ENCODE peak calls at places on chromosomes 7 and 10, in nine cellular contexts. V is GM23248, N is OCI-LY7, L is GM23338, D is hepatocyte, Z is SK-N-SH, B is MM.1S, G is HCT116, E is PC-3. O is an unnamed sample.

GRCh38 chr10:5975641-5976473 is 1.5 kb downstream of the IL15RA start:
- DNase-seq in V (peak), N (peak), L (no peak), D (no peak), Z (no peak), B (peak), G (no peak), E (no peak), O (no peak)

GRCh38 chr7:4242706-4243105 is 439.4 kb upstream of the FOXK1 start:
- DNase-seq in V (no peak), N (no peak), L (no peak), D (no peak), Z (no peak), B (no peak), G (no peak), E (no peak), O (no peak)

GRCh38 chr7:154873722-154874121 is 129.2 kb downstream of the PAXIP1 start:
- DNase-seq in V (no peak), N (no peak), L (no peak), D (no peak), Z (no peak), B (no peak), G (no peak), E (no peak), O (no peak)

GRCh38 chr10:69884686-69885085 is 83.0 kb downstream of the COL13A1 start:
- DNase-seq in V (no peak), N (no peak), L (no peak), D (no peak), Z (no peak), B (no peak), G (no peak), E (no peak), O (no peak)

GRCh38 chr10:6951771-6952170 is 371.7 kb upstream of the PRKCQ start:
- DNase-seq in V (no peak), N (no peak), L (no peak), D (no peak), Z (no peak), B (no peak), G (no peak), E (no peak), O (no peak)

GRCh38 chr10:71314028-71314693 is 4.9 kb upstream of the SLC29A3 start:
- DNase-seq in V (peak), N (peak), L (peak), D (peak), Z (peak), B (peak), G (peak), E (peak), O (peak)

GRCh38 chr7:129780257-129781127 is 169.0 kb downstream of the NRF1 start:
- DNase-seq in V (peak), N (peak), L (peak), D (peak), Z (peak), B (peak), G (peak), E (peak), O (peak)

GRCh38 chr10:28986856-28987255 is 302.0 kb upstream of the LYZL1 start:
- DNase-seq in V (no peak), N (no peak), L (no peak), D (no peak), Z (no peak), B (no peak), G (no peak), E (no peak), O (no peak)

GRCh38 chr7:135710417-135711138 is 17.4 kb downstream of the SLC13A4 start:
- DNase-seq in V (peak), N (peak), L (peak), D (peak), Z (peak), B (no peak), G (no peak), E (peak), O (peak)

GRCh38 chr7:141039366-141039765 is 24.6 kb upstream of the MRPS33 start:
- DNase-seq in V (peak), N (no peak), L (no peak), D (no peak), Z (peak), B (no peak), G (no peak), E (no peak), O (no peak)

GRCh38 chr10:44706745-44707144 is 204.4 kb upstream of the TMEM72 start:
- DNase-seq in V (peak), N (no peak), L (no peak), D (no peak), Z (no peak), B (no peak), G (peak), E (peak), O (no peak)

GRCh38 chr7:75878312-75878768 is 494 bp upstream of the RHBDD2 start:
- DNase-seq in V (no peak), N (no peak), L (no peak), D (no peak), Z (peak), B (no peak), G (no peak), E (no peak), O (no peak)

GRCh38 chr7:684416-684815 is 42.1 kb upstream of the DNAAF5 start:
- DNase-seq in V (no peak), N (no peak), L (no peak), D (no peak), Z (no peak), B (no peak), G (no peak), E (no peak), O (no peak)

GRCh38 chr10:17147884-17148494 is 18.4 kb upstream of the CUBN start:
- DNase-seq in V (no peak), N (no peak), L (no peak), D (peak), Z (no peak), B (no peak), G (no peak), E (no peak), O (no peak)

GRCh38 chr10:103491729-103492364 is 1.7 kb upstream of the NEURL1 start:
- DNase-seq in V (peak), N (no peak), L (no peak), D (peak), Z (peak), B (no peak), G (peak), E (peak), O (peak)

GRCh38 chr10:26486985-26487850 is 49.1 kb downstream of the APBB1IP start:
- DNase-seq in V (peak), N (no peak), L (no peak), D (peak), Z (no peak), B (no peak), G (peak), E (peak), O (no peak)

GRCh38 chr10:43259981-43260761 is 6.7 kb downstream of the RASGEF1A start:
- DNase-seq in V (no peak), N (no peak), L (no peak), D (no peak), Z (peak), B (peak), G (no peak), E (peak), O (no peak)

GRCh38 chr7:18555968-18556367 is 60.4 kb downstream of the HDAC9 start:
- DNase-seq in V (no peak), N (no peak), L (no peak), D (no peak), Z (no peak), B (no peak), G (no peak), E (peak), O (no peak)

GRCh38 chr10:51733061-51733460 is 33.7 kb upstream of the CSTF2T start:
- DNase-seq in V (peak), N (no peak), L (no peak), D (no peak), Z (no peak), B (no peak), G (no peak), E (peak), O (no peak)

GRCh38 chr7:44961844-44962482 is 16.9 kb downstream of the MYO1G start:
- DNase-seq in V (peak), N (no peak), L (peak), D (no peak), Z (peak), B (no peak), G (no peak), E (no peak), O (no peak)

GRCh38 chr7:44958645-44959344 is 20.0 kb downstream of the MYO1G start:
- DNase-seq in V (no peak), N (no peak), L (no peak), D (no peak), Z (peak), B (peak), G (no peak), E (no peak), O (no peak)

GRCh38 chr7:44959433-44959951 is 19.3 kb downstream of the MYO1G start:
- DNase-seq in V (peak), N (no peak), L (no peak), D (no peak), Z (peak), B (no peak), G (no peak), E (no peak), O (no peak)

GRCh38 chr7:44962483-44963251 is 16.1 kb downstream of the MYO1G start:
- DNase-seq in V (peak), N (no peak), L (peak), D (peak), Z (peak), B (no peak), G (no peak), E (no peak), O (peak)

DNA sequence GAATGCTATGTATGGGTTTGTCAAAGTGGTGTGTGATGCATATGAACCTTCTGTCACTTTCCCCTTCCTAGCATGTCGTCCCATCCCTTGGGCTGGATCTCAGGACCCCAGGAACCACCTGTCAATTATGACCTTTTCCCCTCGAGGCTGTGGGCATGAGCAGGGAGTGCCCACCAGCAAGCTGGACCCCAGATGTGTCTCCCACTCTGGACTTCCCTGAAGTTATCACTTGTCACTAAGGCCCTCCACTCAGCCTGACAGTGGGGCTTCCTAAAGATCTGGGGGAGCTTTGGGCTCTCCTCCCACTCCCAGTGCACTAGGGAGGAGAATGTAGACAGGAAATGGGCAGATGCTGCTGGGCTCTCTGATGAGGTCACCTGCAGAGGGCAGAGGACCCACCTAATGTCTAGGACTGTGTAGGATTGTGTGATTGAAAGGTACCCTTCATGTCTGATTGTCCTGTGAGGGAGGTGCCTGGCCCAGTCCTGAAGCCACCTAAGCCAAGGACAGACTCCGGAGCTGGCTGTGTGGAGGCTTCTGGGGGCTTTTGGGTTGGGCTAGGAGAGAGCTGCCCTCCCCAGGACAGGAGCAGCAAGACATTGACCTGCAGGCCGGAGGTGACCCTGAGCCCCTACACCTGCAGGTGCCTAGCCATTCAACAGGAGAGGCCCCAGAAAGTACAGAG is 18.7 kb downstream of the MYO1G start:
- DNase-seq in V (no peak), N (no peak), L (no peak), D (no peak), Z (peak), B (no peak), G (no peak), E (no peak), O (no peak)
- H2AFZ ChIP-seq in V (no peak), N (no peak), L (no peak), D (no peak), Z (no peak), B (no peak), G (no peak), E (no peak), O (no peak)

GRCh38 chr7:142800699-142801260 is 30.0 kb downstream of the PRSS2 start:
- DNase-seq in V (no peak), N (no peak), L (no peak), D (no peak), Z (no peak), B (no peak), G (no peak), E (no peak), O (no peak)

GRCh38 chr7:142797799-142798377 is 27.1 kb downstream of the PRSS2 start:
- DNase-seq in V (peak), N (peak), L (no peak), D (no peak), Z (peak), B (no peak), G (no peak), E (no peak), O (peak)

GRCh38 chr7:142798451-142799438 is 28.0 kb downstream of the PRSS2 start:
- DNase-seq in V (no peak), N (no peak), L (no peak), D (no peak), Z (no peak), B (no peak), G (no peak), E (no peak), O (no peak)

GRCh38 chr7:142800103-142800502 is 29.3 kb downstream of the PRSS2 start:
- DNase-seq in V (no peak), N (no peak), L (no peak), D (no peak), Z (no peak), B (no peak), G (no peak), E (no peak), O (no peak)

DNA sequence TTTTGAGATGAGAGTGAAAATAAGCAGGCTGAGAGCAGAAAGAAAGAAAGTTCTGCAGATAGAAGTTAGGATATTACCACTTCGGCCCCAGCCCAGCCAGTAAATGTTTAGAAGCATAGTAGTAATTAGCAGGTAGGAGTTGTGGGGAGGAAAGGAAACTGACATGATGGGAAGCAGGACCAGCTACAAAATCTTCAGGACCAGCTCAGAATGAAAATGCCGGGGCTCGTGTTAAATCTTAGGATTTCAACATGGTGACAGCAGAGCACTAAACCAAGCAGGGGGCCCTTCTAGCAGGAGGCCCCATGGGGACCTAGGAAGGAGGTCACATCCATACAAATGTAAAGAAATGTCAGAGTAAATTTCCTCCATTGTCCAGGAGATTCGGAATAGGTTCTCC is 28.7 kb downstream of the PRSS2 start:
- DNase-seq in V (no peak), N (no peak), L (no peak), D (no peak), Z (no peak), B (no peak), G (no peak), E (no peak), O (no peak)
- TF ChIP-seq EZH2phosphoT487 in V (no peak), N (no peak), L (no peak), D (no peak), Z (no peak), B (no peak), G (no peak), E (no peak), O (no peak)

GRCh38 chr7:55129409-55130078 is 110.7 kb downstream of the EGFR start:
- DNase-seq in V (peak), N (no peak), L (no peak), D (no peak), Z (no peak), B (no peak), G (no peak), E (peak), O (no peak)

GRCh38 chr7:55128693-55129394 is 110.0 kb downstream of the EGFR start:
- DNase-seq in V (peak), N (no peak), L (no peak), D (no peak), Z (no peak), B (no peak), G (no peak), E (no peak), O (peak)

GRCh38 chr7:55130079-55130476 is 111.3 kb downstream of the EGFR start:
- DNase-seq in V (peak), N (no peak), L (no peak), D (no peak), Z (no peak), B (no peak), G (no peak), E (no peak), O (peak)

GRCh38 chr7:55131421-55131929 is 112.7 kb downstream of the EGFR start:
- DNase-seq in V (no peak), N (no peak), L (no peak), D (no peak), Z (no peak), B (no peak), G (no peak), E (no peak), O (peak)

DNA sequence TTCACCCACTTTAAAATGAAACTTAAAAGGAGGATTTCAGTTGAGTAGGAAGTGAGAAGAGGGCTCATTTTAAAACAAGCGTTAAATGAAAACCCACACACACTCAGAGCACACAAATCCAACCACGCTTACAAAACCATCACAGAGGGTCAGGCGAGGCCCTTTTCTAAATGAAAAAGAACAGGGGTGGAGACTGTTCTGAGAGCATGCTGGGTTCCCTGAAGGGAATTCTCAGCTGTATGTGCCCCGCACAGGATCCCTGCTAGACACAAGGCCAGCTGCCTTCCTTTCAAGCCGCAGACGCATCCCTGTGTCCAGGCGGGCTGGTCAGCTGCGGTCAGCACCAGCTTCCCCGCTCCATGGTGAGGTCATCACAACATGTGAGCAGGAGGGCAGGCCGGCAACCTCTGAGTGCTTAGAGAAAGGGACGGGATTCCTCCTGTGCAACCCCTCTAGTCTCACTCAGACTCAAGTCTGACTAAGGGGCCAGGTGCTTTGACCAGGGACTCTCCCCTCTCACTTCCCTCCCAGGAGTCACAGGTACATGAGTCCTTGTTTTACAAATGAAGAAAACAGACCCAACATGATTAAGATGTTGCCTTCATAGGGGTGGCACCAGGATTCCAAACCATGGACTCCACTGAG is 111.9 kb downstream of the EGFR start:
- DNase-seq in V (peak), N (no peak), L (no peak), D (no peak), Z (no peak), B (no peak), G (no peak), E (no peak), O (peak)
- H2AFZ ChIP-seq in V (no peak), N (no peak), L (peak), D (no peak), Z (no peak), B (no peak), G (no peak), E (no peak), O (peak)

GRCh38 chr7:23349484-23350157 is 50.5 kb downstream of the MALSU1 start:
- DNase-seq in V (peak), N (no peak), L (no peak), D (no peak), Z (peak), B (no peak), G (peak), E (peak), O (peak)
- TF ChIP-seq EZH2phosphoT487 in V (no peak), N (no peak), L (no peak), D (no peak), Z (no peak), B (no peak), G (no peak), E (no peak), O (no peak)

GRCh38 chr10:50601974-50602373 is 21.8 kb downstream of the SGMS1 start:
- DNase-seq in V (no peak), N (no peak), L (no peak), D (no peak), Z (no peak), B (no peak), G (no peak), E (no peak), O (no peak)
- H2AFZ ChIP-seq in V (no peak), N (no peak), L (no peak), D (no peak), Z (no peak), B (no peak), G (no peak), E (no peak), O (no peak)

GRCh38 chr10:78326372-78326771 is 292.7 kb downstream of the RPS24 start:
- DNase-seq in V (no peak), N (no peak), L (no peak), D (no peak), Z (no peak), B (no peak), G (no peak), E (no peak), O (no peak)
- TF ChIP-seq EZH2phosphoT487 in V (no peak), N (no peak), L (no peak), D (no peak), Z (no peak), B (no peak), G (no peak), E (no peak), O (no peak)

GRCh38 chr7:116733924-116734591 is 62.1 kb downstream of the MET start:
- DNase-seq in V (no peak), N (no peak), L (no peak), D (no peak), Z (no peak), B (peak), G (no peak), E (no peak), O (no peak)

GRCh38 chr7:116731737-116732335 is 59.8 kb downstream of the MET start:
- DNase-seq in V (no peak), N (no peak), L (no peak), D (no peak), Z (no peak), B (peak), G (no peak), E (no peak), O (no peak)

GRCh38 chr7:116732788-116733709 is 61.1 kb downstream of the MET start:
- DNase-seq in V (no peak), N (no peak), L (no peak), D (no peak), Z (no peak), B (peak), G (no peak), E (no peak), O (no peak)

GRCh38 chr7:116736927-116737715 is 65.1 kb downstream of the MET start:
- DNase-seq in V (peak), N (no peak), L (no peak), D (peak), Z (no peak), B (peak), G (no peak), E (no peak), O (no peak)

GRCh38 chr7:116734736-116735135 is 62.7 kb downstream of the MET start:
- DNase-seq in V (no peak), N (no peak), L (no peak), D (no peak), Z (no peak), B (peak), G (no peak), E (no peak), O (no peak)
- H2AFZ ChIP-seq in V (no peak), N (no peak), L (no peak), D (no peak), Z (no peak), B (no peak), G (no peak), E (no peak), O (no peak)

GRCh38 chr7:117724898-117725297 is 148.3 kb downstream of the CTTNBP2 start:
- DNase-seq in V (no peak), N (no peak), L (no peak), D (no peak), Z (no peak), B (peak), G (no peak), E (no peak), O (no peak)

GRCh38 chr7:117731455-117731854 is 141.8 kb downstream of the CTTNBP2 start:
- DNase-seq in V (no peak), N (no peak), L (no peak), D (no peak), Z (no peak), B (no peak), G (no peak), E (no peak), O (no peak)

GRCh38 chr7:117730404-117730803 is 142.8 kb downstream of the CTTNBP2 start:
- DNase-seq in V (no peak), N (no peak), L (no peak), D (no peak), Z (no peak), B (no peak), G (no peak), E (no peak), O (no peak)

DNA sequence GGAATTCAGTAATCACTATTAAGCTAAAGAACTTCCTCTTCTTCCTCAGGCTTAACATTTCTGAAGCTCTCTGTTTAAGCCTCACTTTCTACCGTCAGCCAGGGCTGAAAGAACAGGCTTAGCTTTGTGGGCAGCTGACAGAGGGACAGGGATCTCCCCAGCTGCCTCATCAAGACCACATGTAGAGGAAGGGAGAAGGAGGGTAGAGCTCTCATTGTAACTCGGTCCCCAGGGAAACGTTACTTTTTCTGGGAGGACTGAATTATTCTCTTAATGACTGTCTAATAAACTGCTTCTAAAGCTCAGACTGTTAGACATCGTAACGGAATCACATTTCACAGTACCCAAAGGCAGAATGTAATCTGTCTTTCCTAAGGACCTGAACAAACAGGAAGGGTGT is 144.4 kb downstream of the CTTNBP2 start:
- DNase-seq in V (no peak), N (no peak), L (no peak), D (no peak), Z (no peak), B (no peak), G (no peak), E (no peak), O (peak)
- TF ChIP-seq EZH2phosphoT487 in V (no peak), N (no peak), L (no peak), D (no peak), Z (no peak), B (no peak), G (no peak), E (no peak), O (no peak)